ENCODE peak calls at places on chromosomes 7 and 10, in nine cellular contexts. G, Z, D, C, F, T, W, I and S are unnamed samples. For H3K4me1, the result is how much of the 10 kb centered on the place peaks cover.

GRCh38 chr7:157577796-157578339 is 241.1 kb downstream of the DNAJB6 start:
- DNase-seq in C (no peak), W (no peak), G (no peak), Z (no peak), F (no peak), T (no peak), D (no peak), I (no peak), S (no peak)

GRCh38 chr7:90618880-90619279 is 22.8 kb downstream of the CDK14 start:
- DNase-seq in T (no peak), C (no peak), G (no peak), F (peak), I (no peak), D (no peak), Z (no peak), W (no peak), S (no peak)

GRCh38 chr10:72692897-72693598 is 1.1 kb downstream of the MCU start:
- DNase-seq in G (peak), Z (no peak), I (no peak), W (no peak), C (peak), T (peak), F (peak), D (peak), S (peak)

GRCh38 chr7:47327306-47327697 is 254.6 kb downstream of the TNS3 start:
- DNase-seq in W (no peak), C (no peak), G (no peak), D (no peak), F (no peak), Z (no peak), T (no peak), I (no peak), S (no peak)

GRCh38 chr10:31830887-31831286 is 97.7 kb downstream of the ARHGAP12 start:
- DNase-seq in I (no peak), D (peak), Z (no peak), G (peak), T (no peak), F (peak), C (no peak), W (no peak), S (peak)

GRCh38 chr7:121394709-121395140 is 1.4 kb downstream of the FAM3C start:
- DNase-seq in I (no peak), T (no peak), G (peak), Z (no peak), F (no peak), C (peak), D (no peak), W (no peak), S (no peak)

GRCh38 chr10:99647601-99648151 is 11.6 kb upstream of the ENTPD7 start:
- DNase-seq in Z (no peak), C (no peak), W (no peak), T (no peak), F (no peak), I (no peak), G (no peak), D (no peak), S (no peak)

GRCh38 chr7:140263277-140263676 is 86.5 kb upstream of the KDM7A start:
- DNase-seq in W (no peak), G (no peak), C (no peak), Z (no peak), I (no peak), F (no peak), T (no peak), D (no peak), S (no peak)

GRCh38 chr10:129373718-129374117 is 93.3 kb upstream of the MGMT start:
- DNase-seq in T (no peak), D (no peak), G (no peak), W (no peak), F (no peak), C (no peak), Z (no peak), I (no peak), S (no peak)

GRCh38 chr7:24965831-24966708 is 13.9 kb downstream of the OSBPL3 start:
- DNase-seq in F (peak), I (no peak), W (no peak), T (peak), D (no peak), G (peak), C (peak), Z (peak), S (no peak)

GRCh38 chr10:76435154-76435553 is 1003.7 kb downstream of the LRMDA start:
- DNase-seq in G (no peak), D (no peak), W (no peak), I (no peak), C (no peak), F (no peak), Z (no peak), T (no peak), S (no peak)

GRCh38 chr7:2681954-2682799 is 5.8 kb upstream of the AMZ1 start:
- DNase-seq in I (no peak), D (no peak), T (no peak), C (no peak), G (no peak), W (no peak), F (no peak), Z (no peak), S (no peak)

GRCh38 chr10:78579995-78580394 is 488.8 kb upstream of the ZMIZ1 start:
- DNase-seq in W (no peak), G (peak), Z (no peak), I (no peak), T (peak), F (peak), D (peak), C (no peak), S (peak)

GRCh38 chr7:137209151-137209822 is 134.2 kb downstream of the PTN start:
- DNase-seq in T (no peak), D (peak), Z (no peak), G (no peak), C (no peak), I (no peak), W (no peak), F (no peak), S (peak)

GRCh38 chr7:73823873-73824597 is 6.8 kb upstream of the CLDN4 start:
- DNase-seq in T (no peak), C (no peak), I (no peak), D (no peak), Z (no peak), G (no peak), W (no peak), F (no peak), S (no peak)

GRCh38 chr7:50488379-50488778 is 38.2 kb upstream of the FIGNL1 start:
- DNase-seq in T (no peak), F (no peak), W (no peak), G (no peak), C (no peak), I (no peak), Z (no peak), D (no peak), S (no peak)

GRCh38 chr10:122639801-122640200 is 59.8 kb downstream of the C10orf120 start:
- DNase-seq in C (no peak), I (no peak), F (no peak), G (no peak), W (no peak), Z (no peak), T (no peak), D (no peak), S (no peak)

GRCh38 chr7:95404316-95404715 is 8.1 kb upstream of the PON3 start:
- DNase-seq in I (no peak), Z (no peak), W (no peak), G (no peak), D (peak), T (peak), F (no peak), C (no peak), S (no peak)

GRCh38 chr10:1635340-1635739 is 102.0 kb downstream of the ADARB2 start:
- DNase-seq in T (peak), C (no peak), F (no peak), I (no peak), D (no peak), G (no peak), Z (no peak), W (no peak), S (no peak)

GRCh38 chr10:58925381-58925780 is 251.1 kb upstream of the PHYHIPL start:
- DNase-seq in D (no peak), C (no peak), W (no peak), G (no peak), T (no peak), F (no peak), Z (no peak), I (no peak), S (no peak)

GRCh38 chr7:129494041-129494440 is 8.3 kb upstream of the SMKR1 start:
- DNase-seq in Z (no peak), G (no peak), T (no peak), D (peak), W (no peak), I (peak), F (peak), C (peak), S (no peak)

GRCh38 chr10:120981601-120982381 is 130.6 kb downstream of the WDR11 start:
- DNase-seq in Z (no peak), C (no peak), D (no peak), I (no peak), W (no peak), G (no peak), F (no peak), T (peak), S (no peak)

GRCh38 chr10:47354162-47354561 is 6.0 kb downstream of the RBP3 start:
- DNase-seq in F (peak), W (no peak), T (no peak), G (no peak), D (peak), C (no peak), I (no peak), Z (no peak), S (no peak)

GRCh38 chr10:68163735-68164134 is 54.4 kb downstream of the MYPN start:
- DNase-seq in F (no peak), Z (no peak), W (no peak), C (no peak), I (no peak), D (no peak), T (no peak), G (no peak), S (no peak)

GRCh38 chr7:94436018-94436604 is 41.4 kb downstream of the COL1A2 start:
- DNase-seq in T (peak), I (no peak), F (peak), G (peak), D (peak), W (peak), C (peak), Z (peak), S (peak)

GRCh38 chr10:100341953-100342626 is 4.9 kb upstream of the SCD start:
- DNase-seq in Z (peak), W (peak), I (no peak), D (peak), T (peak), C (peak), F (peak), G (peak), S (peak)

GRCh38 chr7:151351967-151352366 is 10.4 kb downstream of the NUB1 start:
- DNase-seq in C (no peak), Z (no peak), D (no peak), F (no peak), G (no peak), I (no peak), T (no peak), W (no peak), S (no peak)

GRCh38 chr10:119370046-119370770 is 162.8 kb downstream of the GRK5 start:
- DNase-seq in G (peak), I (no peak), W (no peak), F (peak), T (no peak), D (peak), Z (no peak), C (no peak), S (no peak)

GRCh38 chr7:127413962-127414361 is 21.5 kb upstream of the ZNF800 start:
- DNase-seq in D (no peak), T (no peak), G (no peak), I (no peak), F (no peak), Z (no peak), W (no peak), C (peak), S (no peak)

GRCh38 chr10:24209946-24210491 is 1.1 kb downstream of the KIAA1217 start:
- DNase-seq in I (peak), T (no peak), W (no peak), C (peak), G (peak), F (peak), D (peak), Z (peak), S (peak)

GRCh38 chr10:93548376-93549071 is 17.9 kb upstream of the FFAR4 start:
- DNase-seq in C (no peak), Z (peak), D (peak), W (no peak), T (no peak), I (no peak), F (peak), G (peak), S (no peak)

DNA sequence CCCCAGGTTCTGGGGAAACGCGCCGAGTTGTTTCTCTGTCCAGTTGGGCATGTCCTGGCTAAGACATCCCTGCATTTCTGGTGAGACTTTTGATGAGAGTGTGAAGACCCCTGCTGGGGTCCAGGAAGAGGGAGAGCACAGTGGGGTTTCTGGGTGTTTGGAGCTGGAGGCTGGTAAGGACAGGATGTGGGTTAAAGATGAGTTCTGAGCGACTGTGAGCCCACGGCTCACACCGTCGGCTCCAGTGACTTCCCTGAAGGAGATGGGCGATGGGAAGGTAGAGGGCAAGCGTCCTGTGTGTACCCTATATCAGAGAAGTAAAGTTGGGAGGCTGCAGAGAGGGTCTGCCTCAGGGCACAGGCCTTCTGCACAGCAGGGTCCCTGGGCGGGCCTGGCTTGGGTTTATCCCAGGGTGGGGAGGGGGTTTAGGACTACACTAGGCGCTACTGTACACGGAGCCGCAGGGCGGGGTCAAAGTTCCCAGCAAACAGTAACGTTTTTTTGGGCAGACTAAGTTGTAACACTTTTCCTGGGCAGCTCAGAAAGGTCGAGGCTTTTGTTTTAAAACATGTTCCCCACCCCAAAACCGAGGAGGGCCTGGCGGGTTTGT is 3.6 kb downstream of the EMX2 start:
- DNase-seq in I (no peak), F (no peak), C (no peak), D (no peak), W (no peak), T (no peak), G (no peak), Z (no peak), S (no peak)
- TF ChIP-seq EZH2 in I (no peak), F (no peak), C (no peak), D (peak), W (no peak), T (no peak), G (peak), Z (no peak), S (no peak)

GRCh38 chr10:6492896-6493295 is 87.2 kb downstream of the PRKCQ start:
- DNase-seq in Z (no peak), G (no peak), T (no peak), I (no peak), D (no peak), F (no peak), C (no peak), W (no peak), S (no peak)

GRCh38 chr10:6494934-6495592 is 85.0 kb downstream of the PRKCQ start:
- DNase-seq in T (no peak), Z (no peak), C (no peak), W (no peak), I (no peak), F (no peak), D (no peak), G (no peak), S (no peak)

GRCh38 chr10:6491841-6492609 is 88.1 kb downstream of the PRKCQ start:
- DNase-seq in C (no peak), Z (no peak), W (no peak), F (no peak), I (peak), D (no peak), T (no peak), G (no peak), S (no peak)

GRCh38 chr10:6494452-6494839 is 85.6 kb downstream of the PRKCQ start:
- DNase-seq in C (no peak), G (no peak), W (no peak), I (no peak), Z (no peak), F (no peak), T (no peak), D (no peak), S (no peak)

DNA sequence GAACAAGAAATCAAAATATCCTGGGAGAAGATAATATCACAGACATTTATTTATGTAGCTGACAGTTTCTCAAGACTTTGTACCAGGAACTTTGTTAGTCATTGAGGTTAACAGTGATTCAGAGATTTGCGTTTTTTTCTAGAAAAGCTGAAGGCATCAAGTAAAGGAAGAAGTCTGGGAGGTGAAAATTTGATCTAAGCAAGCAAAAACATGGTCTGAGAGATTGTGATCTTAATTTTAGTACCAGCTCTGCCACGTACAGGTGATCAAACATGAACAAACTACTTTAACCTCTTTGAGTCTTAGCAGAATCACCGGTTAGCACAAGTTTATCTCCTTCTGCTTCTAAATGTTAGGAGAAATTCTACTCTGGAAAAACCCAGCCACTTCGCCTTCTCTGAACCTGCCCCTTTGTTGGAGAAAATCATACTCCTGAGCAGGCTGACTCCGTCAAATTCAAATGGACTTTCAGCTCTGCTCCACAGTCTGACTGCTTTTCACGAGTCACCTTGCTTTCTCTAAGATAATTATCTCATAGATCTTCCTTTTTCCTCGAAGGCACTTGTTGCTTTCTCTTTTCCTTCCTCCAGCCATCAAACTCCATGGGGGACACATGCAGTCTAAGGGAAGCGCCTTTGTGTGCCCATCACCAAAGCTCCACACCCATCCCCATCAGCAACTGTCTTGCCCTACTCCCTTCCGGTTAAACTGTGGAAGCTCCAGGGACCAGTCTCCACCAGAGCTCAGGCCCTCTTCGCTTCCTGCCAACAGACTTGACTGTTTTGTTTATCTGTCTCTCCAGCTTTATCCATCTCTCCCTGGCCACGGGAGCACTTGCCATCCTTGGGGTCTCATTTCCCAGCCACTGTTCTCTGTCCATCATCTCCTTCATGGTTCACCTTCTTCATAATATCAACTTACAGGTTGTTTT is 86.3 kb downstream of the PRKCQ start:
- DNase-seq in T (no peak), W (no peak), F (no peak), C (no peak), Z (peak), G (no peak), I (peak), D (peak), S (no peak)
- H3K4me1 ChIP-seq in T (under half), W (under half), F (under half), C (under half), Z (under half), G (under half), I (under half), D (under half), S (under half)

DNA sequence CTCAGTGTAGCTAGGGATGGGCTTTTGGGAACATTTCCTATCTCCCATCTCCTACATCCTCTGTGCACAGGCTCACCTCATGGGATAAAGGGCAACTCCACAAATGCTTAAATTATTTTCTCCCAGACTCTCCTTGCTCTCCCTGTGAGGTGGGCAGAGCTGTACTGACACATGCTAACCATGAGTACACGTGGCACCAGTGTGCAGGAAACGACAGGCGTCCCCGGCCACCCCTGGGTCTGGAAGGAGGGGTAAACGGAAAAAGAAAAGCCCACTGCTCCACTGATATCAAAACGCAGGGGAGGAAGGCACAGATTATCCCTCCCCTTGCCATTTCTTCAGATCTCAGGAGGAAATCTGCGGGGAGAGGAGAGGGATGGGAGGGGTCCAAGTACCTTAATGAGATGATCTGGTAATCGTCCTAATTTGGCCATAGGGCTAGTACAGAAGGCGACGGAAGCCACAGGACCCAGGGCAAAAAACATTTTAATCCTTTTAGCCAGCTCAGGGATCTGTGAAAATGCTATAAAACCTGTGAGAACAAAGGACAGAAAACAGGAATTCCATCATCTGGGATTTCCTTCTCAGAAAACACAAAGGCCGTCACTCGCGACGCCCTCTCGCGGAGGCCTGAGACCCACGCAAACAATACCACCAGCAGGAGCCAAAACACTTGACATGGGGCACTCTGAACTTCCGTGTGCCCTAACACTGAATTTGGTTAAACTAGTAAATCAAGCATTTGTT is 17.8 kb upstream of the CH25H start:
- DNase-seq in F (no peak), I (no peak), D (no peak), Z (no peak), W (no peak), G (peak), C (no peak), T (peak), S (no peak)
- TF ChIP-seq CTCF in F (no peak), I (peak), D (no peak), Z (no peak), W (no peak), G (peak), C (no peak), T (peak), S (no peak)

GRCh38 chr7:70595741-70596574 is 536.0 kb upstream of the GALNT17 start:
- DNase-seq in I (no peak), W (no peak), C (peak), G (no peak), T (peak), F (no peak), D (no peak), Z (no peak), S (peak)
- TF ChIP-seq EZH2 in I (peak), W (no peak), C (no peak), G (no peak), T (peak), F (no peak), D (no peak), Z (no peak), S (no peak)